ENCODE peak calls at places on chromosomes 16 and 17, in seven cellular contexts. D is GM12864, Y is AG09319, V is NCI-H524, G is A549, C is ascending aorta, H is hepatic stellate cell. N is an unnamed sample.

GRCh38 chr17:63270610-63271009 is 175.5 kb downstream of the CYB561 start:
- DNase-seq in D (no peak), Y (no peak), V (no peak), G (no peak), C (no peak), H (no peak), N (no peak)

GRCh38 chr16:57601801-57602478 is 26.5 kb upstream of the ADGRG1 start:
- DNase-seq in D (peak; percentile 86), Y (no peak), V (no peak), G (no peak), C (peak; percentile 56), H (no peak), N (no peak)

GRCh38 chr16:85498607-85499006 is 114.5 kb upstream of the GSE1 start:
- DNase-seq in D (no peak), Y (no peak), V (no peak), G (no peak), C (no peak), H (no peak), N (no peak)

GRCh38 chr16:12903325-12904040 is 2.1 kb downstream of the SHISA9 start:
- DNase-seq in D (no peak), Y (no peak), V (peak; percentile 64), G (no peak), C (no peak), H (no peak), N (no peak)

GRCh38 chr16:4737545-4737944 is 3.2 kb downstream of the DNAAF8 start:
- DNase-seq in D (no peak), Y (no peak), V (no peak), G (no peak), C (no peak), H (no peak), N (no peak)

GRCh38 chr17:352421-353212 is at the start of gene RPH3AL:
- DNase-seq in D (no peak), Y (no peak), V (peak; percentile 69), G (peak; percentile 94), C (no peak), H (peak; percentile 74), N (no peak)

GRCh38 chr17:78358538-78359215 is 1.2 kb downstream of the SOCS3 start:
- DNase-seq in D (no peak), Y (no peak), V (peak; percentile 30), G (no peak), C (no peak), H (no peak), N (no peak)

GRCh38 chr16:85052536-85052935 is 24.9 kb downstream of the KIAA0513 start:
- DNase-seq in D (no peak), Y (no peak), V (no peak), G (no peak), C (no peak), H (no peak), N (no peak)

GRCh38 chr16:82991941-82992675 is 365.3 kb downstream of the CDH13 start:
- DNase-seq in D (no peak), Y (no peak), V (no peak), G (no peak), C (no peak), H (no peak), N (no peak)

GRCh38 chr17:68184141-68184571 is 63.7 kb upstream of the AMZ2 start:
- DNase-seq in D (no peak), Y (no peak), V (no peak), G (no peak), C (no peak), H (no peak), N (no peak)

GRCh38 chr17:61414141-61414935 is 14.7 kb downstream of the TBX2 start:
- DNase-seq in D (no peak), Y (no peak), V (no peak), G (no peak), C (peak; percentile 60), H (peak; percentile 65), N (no peak)

GRCh38 chr17:8337802-8338744 is 1.6 kb upstream of the ODF4 start:
- DNase-seq in D (no peak), Y (no peak), V (no peak), G (no peak), C (no peak), H (no peak), N (no peak)

GRCh38 chr16:5502467-5502869 is 404.9 kb upstream of the EEF2KMT start:
- DNase-seq in D (no peak), Y (no peak), V (no peak), G (peak; percentile 11), C (no peak), H (no peak), N (no peak)

GRCh38 chr16:83930730-83931500 is 22.1 kb upstream of the OSGIN1 start:
- DNase-seq in D (no peak), Y (no peak), V (no peak), G (no peak), C (no peak), H (no peak), N (no peak)

GRCh38 chr17:44218344-44219125 is 940 bp downstream of the UBTF start:
- DNase-seq in D (peak; percentile 54), Y (peak; percentile 78), V (peak; percentile 89), G (peak; percentile 75), C (peak; percentile 92), H (peak; percentile 87), N (peak; percentile 57)

GRCh38 chr17:61635913-61636432 is 45.0 kb upstream of the NACA2 start:
- DNase-seq in D (peak; percentile 37), Y (no peak), V (peak; percentile 44), G (no peak), C (no peak), H (no peak), N (no peak)

GRCh38 chr17:57726838-57727237 is 18.3 kb downstream of the CCDC182 start:
- DNase-seq in D (no peak), Y (no peak), V (no peak), G (no peak), C (no peak), H (no peak), N (no peak)

GRCh38 chr17:49850772-49851386 is 3.0 kb upstream of the TAC4 start:
- DNase-seq in D (no peak), Y (no peak), V (no peak), G (no peak), C (peak; percentile 68), H (no peak), N (no peak)

GRCh38 chr17:1989135-1989534 is 36.0 kb downstream of the RTN4RL1 start:
- DNase-seq in D (no peak), Y (peak; percentile 59), V (no peak), G (peak; percentile 55), C (peak; percentile 69), H (peak; percentile 76), N (no peak)

GRCh38 chr17:41621916-41622315 is 2.5 kb downstream of the KRT17 start:
- DNase-seq in D (no peak), Y (no peak), V (no peak), G (no peak), C (no peak), H (no peak), N (no peak)

GRCh38 chr16:11052080-11052808 is 107.9 kb downstream of the CLEC16A start:
- DNase-seq in D (peak; percentile 68), Y (no peak), V (no peak), G (no peak), C (no peak), H (no peak), N (no peak)